ENCODE peak calls at places on chromosomes 13 and 19, in nine cellular contexts. G, B, K, J, F, A, M, H and Z are unnamed samples.

GRCh38 chr13:43157796-43158195 is 134.4 kb downstream of the DNAJC15 start:
- DNase-seq in G (no peak), B (no peak), K (no peak), J (no peak), F (no peak), A (no peak), M (no peak), H (no peak), Z (no peak)

GRCh38 chr13:43074824-43075510 is 51.6 kb downstream of the DNAJC15 start:
- DNase-seq in G (no peak), B (no peak), K (no peak), J (no peak), F (no peak), A (no peak), M (no peak), H (no peak), Z (no peak)

GRCh38 chr13:25503856-25504255 is 132.1 kb downstream of the ATP8A2 start:
- DNase-seq in G (no peak), B (no peak), K (no peak), J (no peak), F (no peak), A (no peak), M (peak; percentile 46), H (no peak), Z (no peak)

GRCh38 chr13:85582890-85583289 is 216.3 kb downstream of the SLITRK6 start:
- DNase-seq in G (no peak), B (no peak), K (no peak), J (no peak), F (no peak), A (no peak), M (no peak), H (no peak), Z (no peak)

GRCh38 chr19:15154002-15154612 is 46.7 kb downstream of the NOTCH3 start:
- DNase-seq in G (no peak), B (peak; percentile 56), K (peak; percentile 38), J (peak; percentile 56), F (no peak), A (no peak), M (peak; percentile 13), H (no peak), Z (no peak)

GRCh38 chr13:94558721-94559120 is 37.2 kb downstream of the TGDS start:
- DNase-seq in G (no peak), B (peak; percentile 6), K (no peak), J (peak; percentile 26), F (no peak), A (no peak), M (no peak), H (no peak), Z (no peak)

GRCh38 chr13:47796816-47797215 is 204.3 kb downstream of the SUCLA2 start:
- DNase-seq in G (no peak), B (no peak), K (no peak), J (no peak), F (no peak), A (no peak), M (no peak), H (no peak), Z (no peak)

GRCh38 chr19:33175886-33176669 is 18.1 kb upstream of the LRP3 start:
- DNase-seq in G (peak; percentile 30), B (peak; percentile 75), K (no peak), J (no peak), F (no peak), A (no peak), M (no peak), H (no peak), Z (no peak)

GRCh38 chr13:59326717-59327116 is 837.0 kb downstream of the DIAPH3 start:
- DNase-seq in G (peak; percentile 40), B (no peak), K (no peak), J (no peak), F (no peak), A (no peak), M (no peak), H (no peak), Z (no peak)

GRCh38 chr19:18831524-18832330 is at the start of gene UPF1:
- DNase-seq in G (peak; percentile 94), B (peak; percentile 88), K (peak; percentile 96), J (peak; percentile 95), F (peak; percentile 95), A (peak; percentile 94), M (peak; percentile 92), H (peak; percentile 96), Z (peak; percentile 90)

GRCh38 chr19:10686661-10687517 is 14.3 kb upstream of the QTRT1 start:
- DNase-seq in G (no peak), B (no peak), K (no peak), J (peak; percentile 54), F (no peak), A (no peak), M (no peak), H (peak; percentile 41), Z (no peak)
- TF ChIP-seq POLR2A in G (no peak), B (no peak), K (no peak), J (no peak), F (no peak), A (no peak), M (no peak), H (no peak), Z (no peak)

GRCh38 chr13:23855360-23855759 is 33.8 kb downstream of the MIPEP start:
- DNase-seq in G (no peak), B (no peak), K (no peak), J (no peak), F (no peak), A (no peak), M (no peak), H (no peak), Z (no peak)
- H3K27ac ChIP-seq in G (no peak overlapping the region), B (no peak overlapping the region), K (no peak overlapping the region), J (no peak overlapping the region), F (no peak overlapping the region), A (no peak overlapping the region), M (no peak overlapping the region), H (no peak overlapping the region), Z (no peak overlapping the region)

DNA sequence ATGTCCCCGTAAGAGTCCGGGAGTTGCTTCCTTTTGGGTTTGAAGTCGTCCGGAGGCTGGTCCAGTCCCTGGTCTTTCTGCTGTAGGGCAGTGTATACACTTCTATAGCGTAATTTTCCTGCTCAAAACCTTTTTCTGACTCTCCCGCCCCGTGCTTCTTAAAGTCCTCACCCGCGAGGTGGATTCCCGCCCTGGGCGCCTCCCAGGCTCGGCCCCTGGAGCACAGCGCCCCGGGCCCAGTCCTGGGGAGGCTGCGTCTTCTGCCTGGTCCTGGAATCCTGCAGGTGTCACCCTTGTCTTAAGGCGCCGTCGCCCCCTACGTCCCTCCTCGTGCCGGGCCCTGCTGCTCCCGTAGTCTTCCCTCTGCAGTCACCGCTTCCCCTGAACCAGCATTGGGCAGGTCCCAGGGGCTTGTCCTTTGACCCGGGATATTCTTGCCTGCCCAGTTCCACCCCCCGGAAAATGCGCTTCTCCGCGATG is 34.4 kb upstream of the ZNF808 start:
- DNase-seq in G (peak; percentile 1), B (no peak), K (no peak), J (peak; percentile 14), F (no peak), A (no peak), M (peak; percentile 68), H (no peak), Z (no peak)
- TF ChIP-seq CTCF in G (no peak), B (no peak), K (no peak), J (no peak), F (no peak), A (peak; percentile 7), M (no peak), H (no peak), Z (no peak)

DNA sequence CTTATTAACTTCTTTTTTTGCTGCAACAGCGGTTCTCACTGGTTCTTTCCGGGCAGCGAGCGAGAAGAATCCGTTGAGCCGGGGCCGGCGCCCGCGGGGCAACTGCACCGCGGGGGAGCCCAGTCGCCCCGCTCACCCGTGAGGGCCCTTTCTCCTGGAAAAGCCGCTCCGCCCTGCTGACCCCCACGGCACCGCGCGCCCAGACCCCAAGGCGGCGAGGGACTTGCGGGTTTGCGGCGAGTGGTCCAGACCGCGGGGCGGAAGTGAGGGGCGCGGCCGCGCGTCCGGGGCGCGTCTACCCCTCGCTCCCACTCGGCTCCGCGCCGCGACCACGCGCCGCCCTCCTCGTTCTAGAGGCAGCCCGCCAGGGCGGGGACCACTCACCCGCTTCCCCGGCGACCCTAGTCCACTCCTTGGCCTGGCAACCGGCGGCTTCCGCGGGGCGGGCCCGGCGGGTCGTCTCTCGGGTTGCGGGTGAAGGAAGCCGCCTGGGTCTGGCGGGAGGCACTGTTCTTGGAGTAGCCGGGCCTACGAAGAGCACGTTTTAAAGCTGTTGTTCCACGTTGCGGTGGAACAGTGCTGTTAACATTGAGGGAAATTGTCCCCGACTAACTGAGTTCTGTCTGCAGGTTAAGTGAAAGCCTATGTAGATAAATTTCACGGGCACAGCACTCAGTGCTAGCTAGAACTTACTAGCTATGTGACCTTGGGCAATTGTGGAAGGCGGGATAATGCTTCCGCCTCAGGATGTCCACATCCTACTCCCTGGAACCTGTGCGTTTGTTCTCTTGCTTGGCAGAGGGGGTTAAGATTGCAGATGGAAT is at the start of gene NEK3:
- DNase-seq in G (peak; percentile 71), B (peak; percentile 75), K (peak; percentile 78), J (peak; percentile 87), F (peak; percentile 68), A (peak; percentile 66), M (peak; percentile 66), H (peak; percentile 77), Z (peak; percentile 30)
- TF ChIP-seq POLR2A in G (peak; percentile 26), B (peak; percentile 29), K (peak; percentile 45), J (no peak), F (no peak), A (no peak), M (peak; percentile 17), H (peak; percentile 30), Z (no peak)

GRCh38 chr19:10816691-10817090 is 19.3 kb downstream of the TMED1 start:
- DNase-seq in G (no peak), B (no peak), K (no peak), J (peak; percentile 12), F (no peak), A (no peak), M (no peak), H (no peak), Z (no peak)
- H3K27ac ChIP-seq in G (peak overlapping the region; percentile 43), B (no peak overlapping the region), K (peak overlapping the region; percentile 80), J (peak overlapping the region; percentile 86), F (peak overlapping the region; percentile 84), A (peak overlapping the region; percentile 76), M (peak overlapping the region; percentile 70), H (peak overlapping the region; percentile 28), Z (peak overlapping the region; percentile 78)

DNA sequence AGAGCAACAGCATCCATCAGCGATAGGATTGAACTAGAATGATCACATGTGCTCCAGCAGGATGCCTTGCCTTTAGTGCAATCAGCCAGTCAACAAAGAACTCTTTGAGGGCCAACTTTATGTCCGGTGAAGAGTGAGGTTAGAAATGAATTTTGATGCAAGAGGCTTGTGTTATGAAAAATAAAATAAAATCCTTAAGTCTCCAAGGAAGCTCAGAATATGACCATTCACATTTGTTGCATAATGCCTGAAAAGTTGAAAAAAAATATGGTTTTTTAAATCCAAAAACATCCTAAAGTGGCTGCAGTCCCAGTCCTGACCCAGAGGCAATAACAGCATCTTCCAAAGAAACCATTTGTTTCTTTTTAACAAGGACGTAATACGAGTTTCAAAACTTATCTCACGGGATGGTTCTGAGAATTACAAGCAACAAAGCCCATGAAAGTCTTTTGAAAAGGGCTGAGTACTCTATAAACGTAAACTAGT is 61.3 kb downstream of the DCLK1 start:
- DNase-seq in G (no peak), B (no peak), K (no peak), J (peak; percentile 34), F (peak; percentile 38), A (no peak), M (no peak), H (no peak), Z (no peak)
- TF ChIP-seq CTCF in G (no peak), B (no peak), K (no peak), J (no peak), F (peak; percentile 19), A (no peak), M (no peak), H (no peak), Z (no peak)